ENCODE peak calls at places on chromosomes 16 and 17, in four cellular contexts. X is ovary, U is lower leg skin, K is K562. L is an unnamed sample.

GRCh38 chr16:4935231-4935855 is 1.6 kb downstream of the PPL start:
- DNase-seq in X (peak; percentile 55), K (no peak), U (peak; percentile 91), L (no peak)

GRCh38 chr16:73015612-73016487 is 32.1 kb downstream of the ZFHX3 start:
- DNase-seq in X (no peak), K (no peak), U (peak; percentile 78), L (no peak)

GRCh38 chr17:32503251-32504165 is 16.7 kb downstream of the CDK5R1 start:
- DNase-seq in X (no peak), U (no peak), K (no peak), L (peak; percentile 56)

GRCh38 chr17:41965694-41966375 is 760 bp upstream of the CNP start:
- DNase-seq in X (peak; percentile 59), U (peak; percentile 80), K (peak; percentile 81), L (no peak)

GRCh38 chr16:30183236-30183960 is at the start of gene CORO1A:
- DNase-seq in X (peak; percentile 83), K (peak; percentile 82), U (peak; percentile 80), L (peak; percentile 85)

GRCh38 chr16:85246473-85246872 is 134.2 kb upstream of the CIBAR2 start:
- DNase-seq in X (no peak), U (no peak), K (no peak), L (no peak)

GRCh38 chr16:59573528-59574271 is 839.6 kb upstream of the GOT2 start:
- DNase-seq in U (no peak), X (no peak), K (no peak), L (no peak)

GRCh38 chr16:81647527-81647926 is 131.6 kb upstream of the PLCG2 start:
- DNase-seq in U (no peak), X (no peak), K (peak; percentile 59), L (peak; percentile 95)

GRCh38 chr16:12426122-12426521 is 377.6 kb downstream of the CPPED1 start:
- DNase-seq in U (no peak), X (no peak), K (peak; percentile 29), L (no peak)

GRCh38 chr17:55965051-55965450 is 188.2 kb upstream of the ANKFN1 start:
- DNase-seq in U (no peak), X (no peak), K (no peak), L (no peak)

GRCh38 chr16:21338537-21339268 is 60.6 kb upstream of the CRYM start:
- DNase-seq in K (no peak), X (no peak), U (no peak), L (no peak)

GRCh38 chr16:84075376-84075775 is 32.8 kb upstream of the SLC38A8 start:
- DNase-seq in K (no peak), X (no peak), U (no peak), L (no peak)

GRCh38 chr17:32588982-32589381 is 102.2 kb downstream of the CDK5R1 start:
- DNase-seq in K (peak; percentile 25), X (no peak), U (no peak), L (no peak)

GRCh38 chr16:30761427-30761927 is 385 bp downstream of the CFAP119 start:
- DNase-seq in U (no peak), K (peak; percentile 58), X (no peak), L (no peak)

GRCh38 chr16:87062569-87063442 is 254.4 kb downstream of the C16orf95 start:
- DNase-seq in K (peak; percentile 96), X (peak; percentile 59), U (no peak), L (peak; percentile 81)

GRCh38 chr17:36980281-36980761 is 31.6 kb downstream of the AATF start:
- DNase-seq in K (no peak), X (no peak), U (no peak), L (no peak)

GRCh38 chr16:29306953-29307597 is 99.4 kb downstream of the NPIPB11 start:
- DNase-seq in X (no peak), U (no peak), K (no peak), L (no peak)

GRCh38 chr16:57384248-57385070 is 12.2 kb downstream of the CX3CL1 start:
- DNase-seq in X (no peak), K (no peak), U (no peak), L (no peak)
- TF ChIP-seq POLR2A in X (no peak), K (no peak), U (no peak), L (no peak)

DNA sequence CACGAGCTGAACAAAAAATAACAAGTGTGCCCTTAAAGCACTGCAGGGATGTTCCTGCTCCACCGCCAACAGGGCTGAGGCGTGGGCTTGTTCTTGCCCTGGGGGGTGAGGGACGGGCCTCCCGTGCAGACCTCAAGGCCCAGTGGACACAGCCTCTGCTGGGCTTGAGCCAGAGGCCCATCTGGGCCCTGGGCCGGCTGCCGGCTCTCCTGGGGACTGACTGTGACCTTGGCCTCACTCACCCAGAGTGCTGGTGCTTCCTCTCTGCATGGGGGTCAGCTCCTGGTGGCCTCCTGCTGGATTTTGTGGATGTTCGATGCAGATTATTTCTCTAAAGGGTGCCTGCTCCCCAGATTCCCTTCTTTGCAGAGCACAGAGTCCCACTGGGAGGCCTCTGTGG is 54.2 kb upstream of the CDR2 start:
- DNase-seq in X (peak; percentile 69), K (no peak), U (no peak), L (no peak)
- TF ChIP-seq POLR2A in X (no peak), K (no peak), U (no peak), L (no peak)

GRCh38 chr17:40340880-40341807 is 23.4 kb downstream of the GJD3 start:
- DNase-seq in K (peak; percentile 76), X (peak; percentile 87), U (peak; percentile 89), L (peak; percentile 90)

GRCh38 chr17:40343126-40344119 is 21.1 kb downstream of the GJD3 start:
- DNase-seq in X (peak; percentile 58), K (no peak), U (no peak), L (no peak)

GRCh38 chr17:40340327-40340726 is 24.2 kb downstream of the GJD3 start:
- DNase-seq in X (no peak), U (no peak), K (no peak), L (no peak)

GRCh38 chr17:40342575-40343058 is 21.9 kb downstream of the GJD3 start:
- DNase-seq in K (no peak), X (peak; percentile 43), U (no peak), L (no peak)

DNA sequence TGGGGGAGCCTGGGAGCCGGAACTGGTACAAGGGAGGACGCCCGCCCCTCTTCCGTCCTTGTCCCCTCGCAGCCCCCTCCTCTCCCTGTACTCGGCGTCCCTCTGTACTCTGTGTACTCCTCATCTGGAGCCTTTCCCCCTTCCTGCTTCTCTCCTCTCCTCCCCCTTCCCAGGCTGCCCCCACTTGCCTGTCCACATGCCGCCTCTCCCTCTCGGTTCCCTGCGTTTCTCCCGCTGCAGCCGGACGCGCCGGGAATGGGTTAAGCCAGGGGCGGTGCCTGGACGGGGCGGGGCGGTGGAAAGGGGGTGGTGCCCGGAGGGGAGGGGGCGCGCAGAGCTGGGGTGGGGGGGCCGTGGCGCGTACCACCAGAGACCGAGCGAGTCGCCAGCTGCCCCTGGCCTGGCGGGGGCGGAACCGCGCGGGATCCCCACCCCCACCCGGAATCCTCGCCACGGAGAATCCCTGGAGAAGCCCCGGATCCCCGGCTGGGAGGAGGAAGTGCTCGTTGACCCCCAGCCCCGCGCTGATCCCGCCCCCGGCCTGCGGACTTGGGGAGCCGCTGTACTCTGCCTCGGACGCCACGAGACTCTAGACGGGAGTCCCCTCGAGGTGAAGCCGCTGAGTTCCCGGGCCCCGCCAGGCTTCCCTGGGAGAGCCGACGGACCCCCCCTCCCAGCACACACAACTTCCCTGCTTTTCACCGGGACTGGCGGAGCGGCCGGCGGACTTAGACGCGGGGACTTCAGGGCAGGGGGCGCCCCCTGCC is 22.5 kb downstream of the GJD3 start:
- DNase-seq in X (peak; percentile 90), U (no peak), K (peak; percentile 82), L (no peak)
- TF ChIP-seq POLR2A in X (peak; percentile 52), U (no peak), K (peak; percentile 75), L (peak; percentile 52)

DNA sequence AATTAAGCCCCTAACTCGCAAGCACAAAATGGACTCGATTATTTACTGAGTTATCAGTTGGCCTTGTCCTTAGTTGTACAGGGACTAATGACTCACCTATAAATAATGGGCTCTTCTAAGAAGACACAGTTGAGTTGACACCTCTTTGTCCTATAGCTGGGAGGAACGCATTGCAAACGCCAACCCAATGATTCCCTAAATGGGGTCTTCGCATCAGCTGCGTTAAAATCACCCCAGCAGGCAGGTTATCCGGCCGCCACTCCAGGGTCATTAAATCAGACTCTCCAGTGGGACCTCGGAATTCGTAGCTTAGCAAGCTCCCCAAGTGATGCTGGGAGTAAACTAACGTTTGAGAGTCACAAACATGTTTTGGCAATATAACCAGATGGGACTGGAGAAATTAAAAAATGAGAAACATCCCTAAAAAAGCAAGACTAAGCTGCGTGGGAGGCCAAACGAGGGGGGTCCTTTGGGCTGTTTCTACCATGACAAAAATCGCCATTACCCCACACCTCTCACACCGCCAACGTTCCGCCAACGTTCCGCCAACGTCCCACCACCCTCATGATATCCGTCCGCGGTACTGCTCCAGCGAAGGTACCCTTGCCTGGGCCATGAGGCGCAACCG is 932 bp upstream of the NFE2L1 start:
- DNase-seq in K (no peak), U (no peak), X (no peak), L (no peak)
- TF ChIP-seq POLR2A in K (no peak), U (no peak), X (no peak), L (peak; percentile 71)

DNA sequence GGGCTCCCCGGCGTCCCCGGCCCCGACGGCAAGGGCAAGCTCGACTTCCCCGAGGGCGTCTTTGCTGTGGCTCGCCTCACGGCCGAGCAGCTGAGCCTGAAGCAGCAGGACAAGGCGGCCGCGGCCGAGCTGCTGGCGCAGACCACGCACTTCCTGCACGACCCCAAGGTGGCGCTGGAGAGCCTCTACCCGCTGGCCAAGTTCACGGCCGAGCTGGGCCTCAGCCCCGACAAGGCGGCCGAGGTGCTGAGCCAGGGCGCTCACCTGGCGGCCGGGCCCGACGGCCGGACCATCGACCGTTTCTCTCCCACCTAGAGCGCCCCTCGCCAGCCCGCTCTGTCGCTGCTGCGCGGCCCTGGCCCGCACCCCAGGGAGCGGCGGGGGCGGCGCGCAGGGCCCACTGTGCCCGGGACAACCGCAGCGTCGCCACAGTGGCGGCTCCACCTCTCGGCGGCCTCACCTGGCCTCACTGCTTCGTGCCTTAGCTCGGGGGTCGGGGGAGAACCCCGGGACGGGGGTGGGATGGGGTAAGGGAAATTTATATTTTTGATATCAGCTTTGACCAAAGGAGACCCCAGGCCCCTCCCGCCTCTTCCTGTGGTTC is 3.7 kb downstream of the HIC1 start:
- DNase-seq in K (no peak), U (no peak), X (peak; percentile 84), L (peak; percentile 68)
- TF ChIP-seq POLR2A in K (no peak), U (no peak), X (no peak), L (no peak)

GRCh38 chr17:58516644-58517377 is 2.4 kb upstream of the MTMR4 start:
- DNase-seq in K (no peak), U (no peak), X (no peak), L (no peak)

GRCh38 chr17:58515286-58515685 is 848 bp upstream of the MTMR4 start:
- DNase-seq in K (no peak), U (no peak), X (no peak), L (no peak)

GRCh38 chr17:58513913-58514794 is at the start of gene MTMR4:
- DNase-seq in X (peak; percentile 86), K (peak; percentile 95), U (peak; percentile 68), L (peak; percentile 88)

GRCh38 chr17:58514795-58515157 is 338 bp upstream of the MTMR4 start:
- DNase-seq in U (no peak), X (no peak), K (no peak), L (no peak)

DNA sequence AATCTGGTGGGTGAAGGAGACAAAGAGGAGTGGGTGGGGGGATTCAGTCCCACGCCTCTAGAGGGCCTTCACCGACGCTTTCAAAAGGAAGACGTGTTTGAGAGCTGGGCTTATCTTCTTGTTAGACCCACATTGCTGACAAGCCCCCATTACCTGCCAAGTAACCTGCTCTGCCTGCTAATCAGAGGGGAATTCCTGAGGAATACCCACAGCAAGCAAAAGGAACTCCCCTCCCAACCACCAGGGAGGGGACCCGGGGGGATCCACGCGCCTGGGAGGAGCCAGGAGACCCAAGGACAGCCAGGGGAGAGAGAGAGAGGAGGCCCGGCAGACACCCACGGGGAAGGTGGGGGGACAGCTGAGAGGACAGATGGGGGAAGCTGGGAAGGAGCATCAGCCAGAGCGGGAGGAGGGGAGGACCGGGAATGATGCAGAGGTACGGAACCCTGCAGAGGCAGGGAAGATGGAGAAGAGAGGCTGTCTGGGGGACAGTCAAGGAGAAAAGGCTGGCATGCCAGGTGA is 986 bp downstream of the MTMR4 start:
- DNase-seq in X (no peak), U (no peak), K (no peak), L (no peak)
- TF ChIP-seq POLR2A in X (no peak), U (no peak), K (no peak), L (no peak)

L was measured in H54.